ENCODE peak calls at places on chromosomes 6 and 20, in five cellular contexts. D is IMR-90, F is lung, L is adrenal gland, G is GM23248. U is an unnamed sample.

GRCh38 chr6:48111143-48111506 is at the start of gene PTCHD4:
- DNase-seq in G (peak; percentile 52), F (no peak), D (peak; percentile 48), L (no peak), U (peak; percentile 32)

GRCh38 chr6:50707652-50708325 is 5.5 kb upstream of the TFAP2D start:
- DNase-seq in D (no peak), G (no peak), F (no peak), L (no peak), U (no peak)

GRCh38 chr20:19520261-19520660 is 237.8 kb upstream of the RIN2 start:
- DNase-seq in G (no peak), L (no peak), F (no peak), D (no peak), U (no peak)

GRCh38 chr6:132228894-132229293 is 172.4 kb downstream of the MOXD1 start:
- DNase-seq in G (no peak), D (peak; percentile 40), L (no peak), F (no peak), U (no peak)

GRCh38 chr6:12395898-12396297 is 105.7 kb downstream of the EDN1 start:
- DNase-seq in G (peak; percentile 52), D (no peak), L (no peak), F (no peak), U (no peak)

GRCh38 chr6:26544473-26544872 is 6.3 kb downstream of the HMGN4 start:
- DNase-seq in G (no peak), F (no peak), D (no peak), L (no peak), U (no peak)

GRCh38 chr6:166553563-166554271 is 32.8 kb downstream of the RAMACL start:
- DNase-seq in L (no peak), F (no peak), D (peak; percentile 94), G (peak; percentile 99), U (peak; percentile 95)

GRCh38 chr6:86963352-86963751 is 26.0 kb downstream of the HTR1E start:
- DNase-seq in L (no peak), F (no peak), G (peak; percentile 27), D (peak; percentile 1), U (no peak)

GRCh38 chr6:14876778-14877613 is 368.9 kb upstream of the JARID2 start:
- DNase-seq in L (no peak), F (no peak), G (peak; percentile 86), D (peak; percentile 94), U (peak; percentile 86)

GRCh38 chr6:89313006-89313405 is 2.1 kb downstream of the GABRR2 start:
- DNase-seq in G (peak; percentile 98), F (no peak), D (peak; percentile 92), L (peak; percentile 44), U (peak; percentile 64)
- H3K27ac ChIP-seq in G (peak overlapping the region; percentile 63), F (peak overlapping the region; percentile 14), D (no peak overlapping the region), L (no peak overlapping the region), U (no peak overlapping the region)

DNA sequence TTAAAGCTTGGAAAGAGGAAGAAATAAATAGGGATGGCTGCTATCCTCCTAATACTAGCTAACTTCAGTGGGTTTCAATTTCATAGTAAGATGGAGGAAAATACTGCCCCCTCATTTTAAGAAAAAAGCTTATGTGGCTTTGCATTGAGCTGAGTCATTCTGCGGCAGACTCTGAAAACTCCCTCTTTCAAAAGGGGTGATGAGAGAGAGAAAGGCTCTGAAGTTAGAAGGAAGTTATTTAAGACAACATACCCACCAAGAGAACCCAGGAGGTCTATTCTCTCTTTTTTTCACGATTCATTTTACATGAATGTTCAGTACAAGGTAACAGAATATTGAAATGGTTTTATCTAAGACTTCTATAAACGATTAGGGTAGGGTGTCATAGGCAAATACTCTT is 4.5 kb downstream of the PRDM13 start:
- DNase-seq in L (no peak), F (no peak), D (peak; percentile 6), G (no peak), U (no peak)
- H3K4me3 ChIP-seq in L (no peak overlapping the region), F (no peak overlapping the region), D (no peak overlapping the region), G (no peak overlapping the region), U (no peak overlapping the region)

DNA sequence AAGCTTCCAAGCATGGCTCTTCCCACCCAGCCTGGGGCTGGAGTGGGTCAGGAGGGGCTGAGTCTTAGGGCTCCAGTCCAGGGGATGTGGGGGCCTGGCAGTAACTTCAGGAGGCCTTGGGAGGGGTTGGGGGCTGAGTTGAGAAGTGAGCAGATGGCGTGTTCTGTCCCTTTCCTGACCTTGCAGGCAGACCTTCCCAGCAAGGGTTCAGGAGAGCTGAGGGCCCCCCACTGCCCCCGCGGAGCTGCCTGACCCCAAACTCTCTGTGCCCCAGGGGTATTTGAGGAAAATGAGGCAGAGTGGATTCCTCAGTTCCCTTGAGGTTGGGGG is 43.4 kb downstream of the APCDD1L start:
- DNase-seq in G (no peak), L (no peak), F (no peak), D (no peak), U (no peak)
- H3K27ac ChIP-seq in G (no peak overlapping the region), L (no peak overlapping the region), F (no peak overlapping the region), D (no peak overlapping the region), U (no peak overlapping the region)

GRCh38 chr20:62356143-62356947 is 10.8 kb downstream of the LAMA5 start:
- DNase-seq in F (no peak), L (peak; percentile 49), D (no peak), G (no peak), U (no peak)
- H3K4me3 ChIP-seq in F (no peak overlapping the region), L (peak overlapping the region; percentile 45), D (no peak overlapping the region), G (no peak overlapping the region), U (no peak overlapping the region)

DNA sequence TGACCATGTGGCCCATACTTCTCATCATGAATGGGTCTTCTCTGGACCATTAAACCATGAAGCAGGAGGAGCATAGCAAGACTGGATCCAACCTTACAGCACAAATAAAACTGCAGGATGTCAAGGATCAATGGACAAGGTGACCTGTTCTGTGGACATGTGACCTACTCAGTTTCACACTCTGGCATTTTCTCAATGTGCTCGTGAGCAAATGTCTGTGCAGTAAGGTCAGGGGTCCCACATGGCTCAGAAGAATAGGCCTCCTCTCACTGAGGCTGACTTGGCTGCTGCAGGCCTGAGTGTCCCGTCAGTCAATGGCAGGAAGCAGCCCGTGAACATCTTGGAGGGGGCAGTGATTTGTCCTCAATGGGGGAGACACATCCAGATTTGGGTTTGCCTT is 60.2 kb upstream of the IL20RA start:
- DNase-seq in L (no peak), D (no peak), F (no peak), G (no peak), U (no peak)
- H3K27ac ChIP-seq in L (no peak overlapping the region), D (no peak overlapping the region), F (no peak overlapping the region), G (no peak overlapping the region), U (no peak overlapping the region)

GRCh38 chr6:13445744-13446115 is 41.7 kb downstream of the GFOD1 start:
- DNase-seq in L (no peak), F (no peak), D (no peak), G (no peak), U (no peak)
- H3K4me3 ChIP-seq in L (no peak overlapping the region), F (no peak overlapping the region), D (no peak overlapping the region), G (no peak overlapping the region), U (no peak overlapping the region)

DNA sequence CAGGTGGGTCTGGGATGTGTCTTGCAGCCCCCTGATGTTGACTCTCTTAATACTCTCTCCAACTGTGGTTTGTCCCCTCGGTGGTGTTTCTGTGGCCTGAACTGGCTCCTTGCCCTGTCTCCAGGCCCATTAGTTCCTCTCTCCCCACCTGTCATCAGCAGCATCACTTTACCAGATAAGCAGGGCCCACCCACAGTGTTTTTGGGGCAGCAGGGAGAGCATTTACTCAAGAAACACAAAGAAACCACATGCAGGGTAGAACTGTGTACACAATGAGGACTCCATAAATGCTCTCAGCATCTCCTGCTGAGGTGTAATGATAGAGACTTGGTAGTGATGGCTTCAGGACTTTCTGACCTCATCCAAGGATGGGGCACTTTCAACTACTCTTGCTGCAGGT is 20.2 kb upstream of the MRPS18A start:
- DNase-seq in F (no peak), D (no peak), L (no peak), G (no peak), U (no peak)
- H3K27ac ChIP-seq in F (no peak overlapping the region), D (no peak overlapping the region), L (no peak overlapping the region), G (no peak overlapping the region), U (no peak overlapping the region)

DNA sequence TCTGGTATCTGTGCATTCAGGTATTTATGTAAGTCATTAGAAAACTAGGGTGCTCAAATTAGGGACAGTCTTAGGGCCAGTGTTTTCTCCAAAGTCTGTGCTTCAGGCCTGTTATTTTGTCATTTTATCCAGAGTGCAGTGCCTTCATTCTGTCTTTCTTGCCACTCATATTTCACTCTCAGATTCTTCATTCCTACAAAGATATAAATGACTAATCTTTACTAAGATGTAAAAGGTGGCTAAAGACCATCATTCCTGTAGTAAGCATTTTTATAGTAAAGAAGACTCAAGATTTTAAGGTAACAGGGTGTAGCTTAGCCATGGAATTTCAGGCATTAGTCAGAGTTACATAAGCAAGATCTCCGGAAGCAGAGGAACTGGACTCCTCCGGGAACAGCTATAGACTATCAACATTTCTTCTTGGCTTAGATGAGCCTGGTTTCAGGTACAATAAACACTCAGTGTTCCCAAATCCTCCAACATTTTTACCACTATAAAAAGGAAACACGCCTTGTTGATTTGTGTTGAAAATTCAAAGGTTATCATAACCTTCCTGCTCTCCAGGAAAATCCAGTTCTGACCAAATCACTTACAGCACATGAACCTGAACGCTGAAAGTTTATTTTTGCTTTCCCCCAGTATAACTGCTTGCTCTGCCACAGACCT is 23.8 kb downstream of the SERPINB1 start:
- DNase-seq in L (no peak), G (peak; percentile 59), F (no peak), D (peak; percentile 61), U (peak; percentile 36)
- H3K4me3 ChIP-seq in L (peak overlapping the region; percentile 18), G (peak overlapping the region; percentile 16), F (no peak overlapping the region), D (peak overlapping the region; percentile 21), U (no peak overlapping the region)

DNA sequence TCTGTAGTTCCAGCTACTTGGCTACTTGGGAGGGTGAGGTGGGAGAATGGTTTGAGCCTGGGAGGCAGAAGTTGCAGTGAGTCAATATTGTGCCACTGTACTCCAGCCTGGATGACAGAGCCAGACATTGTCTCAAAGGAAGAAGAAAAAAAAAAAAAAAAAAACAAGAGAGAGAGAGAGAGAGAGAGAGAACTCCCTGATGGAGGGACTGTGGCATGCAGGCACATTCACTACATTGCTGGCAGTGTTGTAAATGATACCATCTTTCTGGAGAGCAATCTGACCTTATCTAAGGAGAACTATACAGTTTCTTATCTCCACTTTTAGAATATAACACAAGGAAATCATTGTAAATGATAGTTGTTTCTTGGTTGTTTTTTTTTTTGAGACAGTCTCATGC is 85.1 kb downstream of the MDN1 start:
- DNase-seq in D (peak; percentile 18), L (no peak), G (peak; percentile 21), F (no peak), U (peak; percentile 9)
- H3K27ac ChIP-seq in D (no peak overlapping the region), L (no peak overlapping the region), G (no peak overlapping the region), F (no peak overlapping the region), U (no peak overlapping the region)

DNA sequence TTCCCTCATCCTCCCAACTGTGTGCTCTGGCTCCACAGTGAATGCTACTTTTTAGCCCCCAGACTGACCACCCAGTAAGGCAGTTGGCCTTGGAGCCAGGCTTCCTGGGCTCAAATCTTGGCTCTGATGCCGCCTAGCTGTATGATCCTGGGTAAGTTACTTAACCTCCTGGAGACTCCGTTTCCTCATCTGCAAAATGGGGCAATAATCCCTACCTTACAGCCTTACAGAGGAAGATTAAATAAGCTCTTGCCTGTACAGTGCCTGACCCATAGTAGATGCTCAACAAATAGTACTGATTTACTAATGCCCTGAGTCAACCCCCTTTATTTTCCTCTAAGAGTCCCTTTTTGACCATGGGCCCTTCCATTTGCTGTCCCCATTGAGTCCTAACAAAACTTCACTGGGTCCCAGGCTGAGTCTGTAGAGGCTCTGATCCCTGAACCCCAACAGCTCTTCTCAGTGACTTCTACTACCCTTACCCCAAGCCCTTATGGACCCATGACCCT is 31.2 kb downstream of the FOXP4 start:
- DNase-seq in G (no peak), F (no peak), L (no peak), D (no peak), U (no peak)
- H3K4me3 ChIP-seq in G (no peak overlapping the region), F (no peak overlapping the region), L (no peak overlapping the region), D (no peak overlapping the region), U (no peak overlapping the region)

U was measured in brain microvascular endothelial cell.